ENCODE peak calls at places on chromosomes 4 and X, in six cellular contexts. P, Q, R, U, M and W are unnamed samples.

GRCh38 chrX:107701493-107702121 is 73.3 kb downstream of the PRPS1 start:
- DNase-seq in P (no peak), Q (no peak), R (no peak), U (no peak), M (no peak), W (no peak)

GRCh38 chr4:3338976-3339531 is 46.2 kb downstream of the RGS12 start:
- DNase-seq in P (no peak), Q (no peak), R (no peak), U (no peak), M (no peak), W (no peak)

GRCh38 chrX:13398073-13398823 is 78.4 kb upstream of the ATXN3L start:
- DNase-seq in P (peak; percentile 97), Q (no peak), R (no peak), U (peak; percentile 99), M (no peak), W (no peak)

GRCh38 chrX:12002876-12003275 is 135.4 kb upstream of the FRMPD4 start:
- DNase-seq in P (no peak), Q (no peak), R (no peak), U (no peak), M (no peak), W (no peak)

GRCh38 chr4:96352051-96352517 is 512.2 kb downstream of the PDHA2 start:
- DNase-seq in P (peak; percentile 55), Q (peak; percentile 18), R (no peak), U (no peak), M (no peak), W (peak; percentile 36)

GRCh38 chr4:32789026-32789608 is 2068.9 kb downstream of the PCDH7 start:
- DNase-seq in P (peak; percentile 89), Q (no peak), R (peak; percentile 4), U (no peak), M (no peak), W (no peak)

GRCh38 chr4:123505457-123506310 is 109.1 kb downstream of the SPRY1 start:
- DNase-seq in P (peak; percentile 75), Q (peak; percentile 52), R (peak; percentile 53), U (peak; percentile 38), M (peak; percentile 67), W (peak; percentile 76)

GRCh38 chr4:176538217-176538925 is 218.6 kb downstream of the SPCS3 start:
- DNase-seq in P (peak; percentile 67), Q (no peak), R (no peak), U (peak; percentile 90), M (no peak), W (peak; percentile 75)

GRCh38 chr4:141905751-141906150 is 269.4 kb downstream of the IL15 start:
- DNase-seq in P (peak; percentile 76), Q (no peak), R (no peak), U (peak; percentile 97), M (no peak), W (no peak)

GRCh38 chrX:65750674-65751469 is 83.4 kb downstream of the MSN start:
- DNase-seq in P (no peak), Q (no peak), R (no peak), U (peak; percentile 12), M (no peak), W (no peak)

GRCh38 chr4:94112644-94113043 is 95.0 kb upstream of the SMARCAD1 start:
- DNase-seq in P (no peak), Q (no peak), R (no peak), U (no peak), M (no peak), W (no peak)

GRCh38 chrX:136608295-136608933 is 39.5 kb upstream of the CD40LG start:
- DNase-seq in P (peak; percentile 25), Q (no peak), R (no peak), U (peak; percentile 15), M (peak; percentile 16), W (peak; percentile 42)

GRCh38 chr4:82852751-82853053 is 38.3 kb downstream of the SEC31A start:
- DNase-seq in P (no peak), Q (no peak), R (no peak), U (no peak), M (no peak), W (no peak)

GRCh38 chrX:111098874-111099273 is 2.9 kb downstream of the PAK3 start:
- DNase-seq in P (peak; percentile 19), Q (peak; percentile 85), R (no peak), U (no peak), M (no peak), W (peak; percentile 25)

GRCh38 chrX:13985697-13986435 is 43.8 kb downstream of the GEMIN8 start:
- DNase-seq in P (no peak), Q (no peak), R (no peak), U (no peak), M (no peak), W (no peak)

GRCh38 chrX:100407784-100408642 is 2.1 kb downstream of the PCDH19 start:
- DNase-seq in P (no peak), Q (no peak), R (no peak), U (no peak), M (no peak), W (peak; percentile 51)

GRCh38 chrX:50691820-50692219 is 122.2 kb downstream of the SHROOM4 start:
- DNase-seq in P (peak; percentile 75), Q (peak; percentile 66), R (no peak), U (peak; percentile 38), M (no peak), W (peak; percentile 57)

GRCh38 chrX:45129055-45129454 is 71.6 kb downstream of the DIPK2B start:
- DNase-seq in P (no peak), Q (no peak), R (no peak), U (no peak), M (no peak), W (no peak)

GRCh38 chr4:169051936-169052335 is 41.9 kb upstream of the CBR4 start:
- DNase-seq in P (no peak), Q (no peak), R (no peak), U (no peak), M (no peak), W (no peak)